ENCODE peak calls at places on chromosomes 5 and 9, in nine cellular contexts. One of them, this sample, is unnamed.

GRCh38 chr5:87400305-87400899 is 12.3 kb downstream of the CCNH start:
- DNase-seq in heart right ventricle: no peak
- DNase-seq in cardiac fibroblast: peak; percentile 65
- DNase-seq in mesothelial cell of epicardium: no peak
- DNase-seq in AG04449: no peak
- DNase-seq in WTC11: no peak
- DNase-seq in PC-3: peak; percentile 78
- DNase-seq in tibial nerve: no peak
- DNase-seq in psoas muscle: no peak
- DNase-seq in this sample: no peak

GRCh38 chr9:79470957-79471356 is 100.8 kb upstream of the TLE4 start:
- DNase-seq in heart right ventricle: no peak
- DNase-seq in cardiac fibroblast: no peak
- DNase-seq in mesothelial cell of epicardium: no peak
- DNase-seq in AG04449: no peak
- DNase-seq in WTC11: no peak
- DNase-seq in PC-3: no peak
- DNase-seq in tibial nerve: no peak
- DNase-seq in psoas muscle: no peak
- DNase-seq in this sample: no peak

GRCh38 chr9:91562412-91562811 is 138.8 kb upstream of the NFIL3 start:
- DNase-seq in heart right ventricle: no peak
- DNase-seq in cardiac fibroblast: peak; percentile 30
- DNase-seq in mesothelial cell of epicardium: no peak
- DNase-seq in AG04449: no peak
- DNase-seq in WTC11: no peak
- DNase-seq in PC-3: peak; percentile 3
- DNase-seq in tibial nerve: no peak
- DNase-seq in psoas muscle: no peak
- DNase-seq in this sample: no peak

GRCh38 chr5:36730537-36731216 is 124.3 kb downstream of the SLC1A3 start:
- DNase-seq in heart right ventricle: no peak
- DNase-seq in cardiac fibroblast: no peak
- DNase-seq in mesothelial cell of epicardium: no peak
- DNase-seq in AG04449: no peak
- DNase-seq in WTC11: no peak
- DNase-seq in PC-3: no peak
- DNase-seq in tibial nerve: no peak
- DNase-seq in psoas muscle: no peak
- DNase-seq in this sample: no peak

GRCh38 chr9:113511856-113512761 is 48.6 kb downstream of the RGS3 start:
- DNase-seq in heart right ventricle: no peak
- DNase-seq in cardiac fibroblast: no peak
- DNase-seq in mesothelial cell of epicardium: no peak
- DNase-seq in AG04449: no peak
- DNase-seq in WTC11: no peak
- DNase-seq in PC-3: no peak
- DNase-seq in tibial nerve: no peak
- DNase-seq in psoas muscle: no peak
- DNase-seq in this sample: no peak

GRCh38 chr9:116661037-116661954 is 25.8 kb upstream of the TRIM32 start:
- DNase-seq in heart right ventricle: no peak
- DNase-seq in cardiac fibroblast: peak; percentile 91
- DNase-seq in mesothelial cell of epicardium: no peak
- DNase-seq in AG04449: peak; percentile 61
- DNase-seq in WTC11: no peak
- DNase-seq in PC-3: peak; percentile 58
- DNase-seq in tibial nerve: no peak
- DNase-seq in psoas muscle: no peak
- DNase-seq in this sample: no peak

GRCh38 chr5:80672140-80672736 is 17.5 kb upstream of the DHFR start:
- DNase-seq in heart right ventricle: peak; percentile 58
- DNase-seq in cardiac fibroblast: peak; percentile 83
- DNase-seq in mesothelial cell of epicardium: peak; percentile 69
- DNase-seq in AG04449: no peak
- DNase-seq in WTC11: peak; percentile 80
- DNase-seq in PC-3: peak; percentile 79
- DNase-seq in tibial nerve: peak; percentile 60
- DNase-seq in psoas muscle: peak; percentile 66
- DNase-seq in this sample: peak; percentile 70

GRCh38 chr9:99680191-99680590 is 141.5 kb upstream of the NR4A3 start:
- DNase-seq in heart right ventricle: no peak
- DNase-seq in cardiac fibroblast: no peak
- DNase-seq in mesothelial cell of epicardium: no peak
- DNase-seq in AG04449: peak; percentile 17
- DNase-seq in WTC11: no peak
- DNase-seq in PC-3: no peak
- DNase-seq in tibial nerve: no peak
- DNase-seq in psoas muscle: no peak
- DNase-seq in this sample: no peak

GRCh38 chr5:139251281-139251687 is 42.3 kb upstream of the MATR3 start:
- DNase-seq in heart right ventricle: no peak
- DNase-seq in cardiac fibroblast: no peak
- DNase-seq in mesothelial cell of epicardium: no peak
- DNase-seq in AG04449: no peak
- DNase-seq in WTC11: no peak
- DNase-seq in PC-3: peak; percentile 48
- DNase-seq in tibial nerve: no peak
- DNase-seq in psoas muscle: no peak
- DNase-seq in this sample: no peak

GRCh38 chr9:114433720-114434255 is 46.0 kb upstream of the AKNA start:
- DNase-seq in heart right ventricle: no peak
- DNase-seq in cardiac fibroblast: no peak
- DNase-seq in mesothelial cell of epicardium: no peak
- DNase-seq in AG04449: no peak
- DNase-seq in WTC11: no peak
- DNase-seq in PC-3: no peak
- DNase-seq in tibial nerve: no peak
- DNase-seq in psoas muscle: no peak
- DNase-seq in this sample: no peak

GRCh38 chr5:143741418-143741817 is 70.5 kb upstream of the HMHB1 start:
- DNase-seq in heart right ventricle: no peak
- DNase-seq in cardiac fibroblast: no peak
- DNase-seq in mesothelial cell of epicardium: no peak
- DNase-seq in AG04449: no peak
- DNase-seq in WTC11: no peak
- DNase-seq in PC-3: no peak
- DNase-seq in tibial nerve: no peak
- DNase-seq in psoas muscle: no peak
- DNase-seq in this sample: no peak

GRCh38 chr9:129176786-129177442 is 1.1 kb downstream of the IER5L start:
- DNase-seq in heart right ventricle: no peak
- DNase-seq in cardiac fibroblast: peak; percentile 55
- DNase-seq in mesothelial cell of epicardium: no peak
- DNase-seq in AG04449: no peak
- DNase-seq in WTC11: peak; percentile 41
- DNase-seq in PC-3: peak; percentile 10
- DNase-seq in tibial nerve: no peak
- DNase-seq in psoas muscle: peak; percentile 66
- DNase-seq in this sample: peak; percentile 47

GRCh38 chr5:172648755-172649154 is 7.7 kb downstream of the NEURL1B start:
- DNase-seq in heart right ventricle: no peak
- DNase-seq in cardiac fibroblast: no peak
- DNase-seq in mesothelial cell of epicardium: no peak
- DNase-seq in AG04449: no peak
- DNase-seq in WTC11: no peak
- DNase-seq in PC-3: no peak
- DNase-seq in tibial nerve: no peak
- DNase-seq in psoas muscle: no peak
- DNase-seq in this sample: no peak

GRCh38 chr9:115556432-115556831 is 438.5 kb upstream of the TNC start:
- DNase-seq in heart right ventricle: no peak
- DNase-seq in cardiac fibroblast: no peak
- DNase-seq in mesothelial cell of epicardium: no peak
- DNase-seq in AG04449: no peak
- DNase-seq in WTC11: no peak
- DNase-seq in PC-3: no peak
- DNase-seq in tibial nerve: no peak
- DNase-seq in psoas muscle: no peak
- DNase-seq in this sample: no peak

GRCh38 chr5:78627766-78628165 is 20.8 kb downstream of the LHFPL2 start:
- DNase-seq in heart right ventricle: no peak
- DNase-seq in cardiac fibroblast: no peak
- DNase-seq in mesothelial cell of epicardium: no peak
- DNase-seq in AG04449: no peak
- DNase-seq in WTC11: no peak
- DNase-seq in PC-3: no peak
- DNase-seq in tibial nerve: no peak
- DNase-seq in psoas muscle: no peak
- DNase-seq in this sample: no peak

GRCh38 chr5:59525957-59526356 is 367.6 kb downstream of the PDE4D start:
- DNase-seq in heart right ventricle: no peak
- DNase-seq in cardiac fibroblast: peak; percentile 33
- DNase-seq in mesothelial cell of epicardium: no peak
- DNase-seq in AG04449: peak; percentile 57
- DNase-seq in WTC11: no peak
- DNase-seq in PC-3: peak; percentile 49
- DNase-seq in tibial nerve: no peak
- DNase-seq in psoas muscle: no peak
- DNase-seq in this sample: no peak

GRCh38 chr5:10233505-10233904 is 16.2 kb downstream of the ATPSCKMT start:
- DNase-seq in heart right ventricle: no peak
- DNase-seq in cardiac fibroblast: peak; percentile 86
- DNase-seq in mesothelial cell of epicardium: peak; percentile 55
- DNase-seq in AG04449: peak; percentile 96
- DNase-seq in WTC11: peak; percentile 64
- DNase-seq in PC-3: peak; percentile 95
- DNase-seq in tibial nerve: no peak
- DNase-seq in psoas muscle: no peak
- DNase-seq in this sample: peak; percentile 49
- TF ChIP-seq CTCF in heart right ventricle: no peak
- TF ChIP-seq CTCF in cardiac fibroblast: peak; percentile 31
- TF ChIP-seq CTCF in mesothelial cell of epicardium: no peak
- TF ChIP-seq CTCF in AG04449: peak; percentile 39
- TF ChIP-seq CTCF in WTC11: no peak
- TF ChIP-seq CTCF in PC-3: peak; percentile 95
- TF ChIP-seq CTCF in tibial nerve: no peak
- TF ChIP-seq CTCF in psoas muscle: peak; percentile 34
- TF ChIP-seq CTCF in this sample: no peak

GRCh38 chr5:41526699-41527098 is 16.3 kb upstream of the PLCXD3 start:
- DNase-seq in heart right ventricle: no peak
- DNase-seq in cardiac fibroblast: no peak
- DNase-seq in mesothelial cell of epicardium: no peak
- DNase-seq in AG04449: no peak
- DNase-seq in WTC11: no peak
- DNase-seq in PC-3: no peak
- DNase-seq in tibial nerve: no peak
- DNase-seq in psoas muscle: no peak
- DNase-seq in this sample: no peak

GRCh38 chr5:41527201-41527779 is 16.9 kb upstream of the PLCXD3 start:
- DNase-seq in heart right ventricle: peak; percentile 71
- DNase-seq in cardiac fibroblast: peak; percentile 99
- DNase-seq in mesothelial cell of epicardium: no peak
- DNase-seq in AG04449: peak; percentile 95
- DNase-seq in WTC11: no peak
- DNase-seq in PC-3: peak; percentile 99
- DNase-seq in tibial nerve: no peak
- DNase-seq in psoas muscle: no peak
- DNase-seq in this sample: no peak

GRCh38 chr5:41519801-41520200 is 9.4 kb upstream of the PLCXD3 start:
- DNase-seq in heart right ventricle: no peak
- DNase-seq in cardiac fibroblast: no peak
- DNase-seq in mesothelial cell of epicardium: no peak
- DNase-seq in AG04449: no peak
- DNase-seq in WTC11: no peak
- DNase-seq in PC-3: peak; percentile 69
- DNase-seq in tibial nerve: no peak
- DNase-seq in psoas muscle: no peak
- DNase-seq in this sample: no peak

GRCh38 chr5:41522193-41522786 is 11.9 kb upstream of the PLCXD3 start:
- DNase-seq in heart right ventricle: no peak
- DNase-seq in cardiac fibroblast: no peak
- DNase-seq in mesothelial cell of epicardium: no peak
- DNase-seq in AG04449: no peak
- DNase-seq in WTC11: no peak
- DNase-seq in PC-3: no peak
- DNase-seq in tibial nerve: no peak
- DNase-seq in psoas muscle: no peak
- DNase-seq in this sample: no peak

GRCh38 chr5:41524174-41524573 is 13.8 kb upstream of the PLCXD3 start:
- DNase-seq in heart right ventricle: no peak
- DNase-seq in cardiac fibroblast: no peak
- DNase-seq in mesothelial cell of epicardium: no peak
- DNase-seq in AG04449: no peak
- DNase-seq in WTC11: peak; percentile 19
- DNase-seq in PC-3: peak; percentile 43
- DNase-seq in tibial nerve: no peak
- DNase-seq in psoas muscle: no peak
- DNase-seq in this sample: no peak
- TF ChIP-seq CTCF in heart right ventricle: peak; percentile 11
- TF ChIP-seq CTCF in cardiac fibroblast: peak; percentile 26
- TF ChIP-seq CTCF in mesothelial cell of epicardium: no peak
- TF ChIP-seq CTCF in AG04449: no peak
- TF ChIP-seq CTCF in WTC11: no peak
- TF ChIP-seq CTCF in PC-3: peak; percentile 58
- TF ChIP-seq CTCF in tibial nerve: no peak
- TF ChIP-seq CTCF in psoas muscle: no peak
- TF ChIP-seq CTCF in this sample: no peak

DNA sequence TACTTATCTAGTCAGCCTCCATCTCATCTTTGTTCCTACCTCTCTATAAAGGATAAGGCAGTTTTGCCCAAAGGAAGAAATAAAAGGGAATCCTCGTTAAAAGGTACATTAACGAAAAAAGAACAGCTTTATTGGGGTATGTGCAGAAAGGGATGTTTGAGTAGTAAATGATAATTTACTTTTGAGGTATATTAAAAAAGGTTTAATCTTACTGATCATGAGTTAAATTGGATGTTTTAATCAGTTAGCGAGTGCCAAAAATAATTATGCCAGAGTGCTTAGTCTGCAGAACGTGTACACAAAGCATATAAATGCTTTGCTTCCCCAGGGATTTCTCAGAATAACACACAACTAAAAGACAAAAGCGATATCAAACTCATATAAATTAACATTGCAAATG is 865.1 kb downstream of the NR2F1-AS1 start:
- DNase-seq in heart right ventricle: no peak
- DNase-seq in cardiac fibroblast: no peak
- DNase-seq in mesothelial cell of epicardium: no peak
- DNase-seq in AG04449: no peak
- DNase-seq in WTC11: no peak
- DNase-seq in PC-3: no peak
- DNase-seq in tibial nerve: no peak
- DNase-seq in psoas muscle: no peak
- DNase-seq in this sample: no peak
- TF ChIP-seq CTCF in heart right ventricle: no peak
- TF ChIP-seq CTCF in cardiac fibroblast: no peak
- TF ChIP-seq CTCF in mesothelial cell of epicardium: no peak
- TF ChIP-seq CTCF in AG04449: no peak
- TF ChIP-seq CTCF in WTC11: no peak
- TF ChIP-seq CTCF in PC-3: no peak
- TF ChIP-seq CTCF in tibial nerve: no peak
- TF ChIP-seq CTCF in psoas muscle: no peak
- TF ChIP-seq CTCF in this sample: no peak

GRCh38 chr5:35622974-35623373 is 5.3 kb downstream of the SPEF2 start:
- DNase-seq in heart right ventricle: no peak
- DNase-seq in cardiac fibroblast: no peak
- DNase-seq in mesothelial cell of epicardium: no peak
- DNase-seq in AG04449: no peak
- DNase-seq in WTC11: no peak
- DNase-seq in PC-3: no peak
- DNase-seq in tibial nerve: no peak
- DNase-seq in psoas muscle: no peak
- DNase-seq in this sample: no peak

GRCh38 chr5:35626553-35626952 is 8.9 kb downstream of the SPEF2 start:
- DNase-seq in heart right ventricle: no peak
- DNase-seq in cardiac fibroblast: no peak
- DNase-seq in mesothelial cell of epicardium: no peak
- DNase-seq in AG04449: no peak
- DNase-seq in WTC11: no peak
- DNase-seq in PC-3: no peak
- DNase-seq in tibial nerve: no peak
- DNase-seq in psoas muscle: no peak
- DNase-seq in this sample: no peak

GRCh38 chr5:35626108-35626507 is 8.4 kb downstream of the SPEF2 start:
- DNase-seq in heart right ventricle: no peak
- DNase-seq in cardiac fibroblast: no peak
- DNase-seq in mesothelial cell of epicardium: no peak
- DNase-seq in AG04449: peak; percentile 17
- DNase-seq in WTC11: no peak
- DNase-seq in PC-3: no peak
- DNase-seq in tibial nerve: no peak
- DNase-seq in psoas muscle: no peak
- DNase-seq in this sample: no peak
- TF ChIP-seq CTCF in heart right ventricle: no peak
- TF ChIP-seq CTCF in cardiac fibroblast: no peak
- TF ChIP-seq CTCF in mesothelial cell of epicardium: no peak
- TF ChIP-seq CTCF in AG04449: no peak
- TF ChIP-seq CTCF in WTC11: no peak
- TF ChIP-seq CTCF in PC-3: no peak
- TF ChIP-seq CTCF in tibial nerve: no peak
- TF ChIP-seq CTCF in psoas muscle: no peak
- TF ChIP-seq CTCF in this sample: no peak